ENCODE peak calls at places on chromosomes 11 and 22, in six cellular contexts. P is aorta; E is gastrocnemius medialis; O is PC-3; I is CD4-positive, CD25-positive, alpha-beta regulatory T cell; B is thyroid gland. F is an unnamed sample. For H3K4me1, the result is how much of the 10 kb centered on the place peaks cover.

GRCh38 chr22:24768537-24769374 is 5.8 kb downstream of the PIWIL3 start:
- DNase-seq in B (peak), O (peak), I (peak), P (peak), E (peak), F (no peak)

GRCh38 chr11:7538466-7539454 is 25.0 kb downstream of the PPFIBP2 start:
- DNase-seq in P (no peak), B (peak), E (no peak), O (peak), I (no peak), F (no peak)

GRCh38 chr22:32531955-32532818 is 57.6 kb downstream of the FBXO7 start:
- DNase-seq in B (peak), E (peak), O (no peak), I (no peak), P (peak), F (no peak)

GRCh38 chr22:35132568-35132967 is 66.6 kb downstream of the ISX start:
- DNase-seq in E (no peak), P (no peak), I (no peak), B (no peak), O (no peak), F (no peak)

GRCh38 chr11:8740156-8740555 is 57.6 kb downstream of the RPL27A start:
- DNase-seq in B (no peak), E (no peak), I (no peak), O (no peak), P (no peak), F (no peak)

GRCh38 chr11:33695051-33695566 is 5.5 kb downstream of the C11orf91 start:
- DNase-seq in I (no peak), B (peak), O (no peak), E (peak), P (no peak), F (no peak)

GRCh38 chr11:95461348-95461747 is 230.3 kb upstream of the SESN3 start:
- DNase-seq in B (no peak), O (no peak), P (no peak), I (no peak), E (no peak), F (no peak)

GRCh38 chr11:74846770-74847169 is 98.1 kb downstream of the RNF169 start:
- DNase-seq in E (no peak), I (no peak), O (peak), P (no peak), B (no peak), F (no peak)

GRCh38 chr11:85809881-85810280 is 1.1 kb downstream of the SYTL2 start:
- DNase-seq in E (no peak), O (peak), P (peak), B (peak), I (no peak), F (no peak)

GRCh38 chr11:46240861-46241260 is 36.6 kb upstream of the CREB3L1 start:
- DNase-seq in E (no peak), B (no peak), P (no peak), O (no peak), I (no peak), F (no peak)

GRCh38 chr11:73931039-73931645 is 19.7 kb upstream of the DNAJB13 start:
- DNase-seq in O (peak), E (no peak), I (peak), P (no peak), B (peak), F (no peak)

GRCh38 chr22:19879996-19880785 is 25.5 kb upstream of the GNB1L start:
- DNase-seq in I (no peak), B (peak), O (no peak), P (peak), E (peak), F (peak)

GRCh38 chr11:103494491-103494890 is 385.3 kb downstream of the DYNC2H1 start:
- DNase-seq in O (no peak), I (no peak), E (no peak), B (no peak), P (no peak), F (no peak)

GRCh38 chr11:133898770-133899115 is 53.4 kb upstream of the SPATA19 start:
- DNase-seq in E (no peak), O (no peak), P (no peak), B (no peak), I (no peak), F (peak)

GRCh38 chr11:101745756-101746155 is 161.9 kb upstream of the TRPC6 start:
- DNase-seq in I (no peak), O (no peak), E (no peak), B (no peak), P (no peak), F (no peak)

GRCh38 chr11:99244613-99245012 is 223.9 kb downstream of the CNTN5 start:
- DNase-seq in P (no peak), B (no peak), I (no peak), O (peak), E (no peak), F (no peak)

GRCh38 chr11:3853935-3854659 is 1.4 kb upstream of the STIM1 start:
- DNase-seq in I (peak), P (peak), B (peak), O (no peak), E (peak), F (no peak)

GRCh38 chr11:44275961-44276550 is 33.9 kb downstream of the ALX4 start:
- DNase-seq in P (no peak), I (no peak), O (no peak), E (no peak), B (no peak), F (no peak)

GRCh38 chr11:121534131-121535093 is 81.6 kb upstream of the SORL1-AS1 start:
- DNase-seq in B (peak), O (peak), E (no peak), I (no peak), P (no peak), F (no peak)

GRCh38 chr22:35349368-35349703 is 31.6 kb upstream of the HMOX1 start:
- DNase-seq in P (no peak), O (no peak), I (no peak), E (peak), B (peak), F (no peak)

DNA sequence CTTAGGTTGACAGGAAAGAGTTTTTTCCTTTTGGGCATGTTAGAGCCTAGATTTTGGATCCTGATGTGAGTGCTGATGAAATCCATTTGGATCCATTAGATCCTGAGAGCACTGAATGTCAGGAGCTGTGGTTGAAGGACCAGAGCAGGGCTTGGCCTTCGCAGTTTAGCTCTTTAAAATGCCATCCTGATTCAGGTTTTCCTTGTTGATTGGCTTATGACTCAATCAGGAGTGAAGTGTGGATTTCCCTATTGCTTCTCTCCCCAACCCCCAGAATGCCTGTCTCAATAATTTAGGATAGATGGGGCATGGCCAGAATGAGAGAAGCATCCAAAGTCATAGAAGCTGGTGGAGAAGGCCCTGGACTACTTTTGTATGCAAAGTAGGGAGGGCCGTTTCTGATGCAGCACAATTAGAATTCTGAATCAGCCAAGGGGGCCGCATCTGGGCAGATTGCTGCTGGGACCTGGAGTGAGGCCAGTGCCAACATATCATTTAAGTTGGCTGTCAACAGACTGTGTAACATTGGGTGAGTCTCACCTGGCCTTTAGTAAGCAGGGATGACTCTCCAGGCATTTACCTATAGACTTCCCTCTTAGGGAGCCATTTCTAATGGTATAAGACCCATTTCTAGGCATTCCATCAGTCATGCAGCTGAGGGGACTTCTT is 80.5 kb downstream of the TEAD1 start:
- DNase-seq in I (no peak), E (no peak), B (no peak), O (peak), P (no peak), F (no peak)
- H3K4me1 ChIP-seq in I (under half), E (half or more), B (under half), O (under half), P (under half), F (under half)

GRCh38 chr22:39493759-39494158 is 8.3 kb upstream of the MIEF1 start:
- DNase-seq in I (no peak), B (no peak), P (no peak), E (no peak), O (peak), F (no peak)

GRCh38 chr22:39491696-39492095 is 10.4 kb upstream of the MIEF1 start:
- DNase-seq in O (no peak), P (no peak), B (no peak), E (no peak), I (no peak), F (no peak)

GRCh38 chr22:39492186-39492585 is 9.9 kb upstream of the MIEF1 start:
- DNase-seq in O (no peak), P (peak), E (no peak), B (no peak), I (no peak), F (no peak)

GRCh38 chr22:39496131-39496838 is 5.8 kb upstream of the MIEF1 start:
- DNase-seq in B (peak), I (peak), E (peak), O (peak), P (peak), F (no peak)

DNA sequence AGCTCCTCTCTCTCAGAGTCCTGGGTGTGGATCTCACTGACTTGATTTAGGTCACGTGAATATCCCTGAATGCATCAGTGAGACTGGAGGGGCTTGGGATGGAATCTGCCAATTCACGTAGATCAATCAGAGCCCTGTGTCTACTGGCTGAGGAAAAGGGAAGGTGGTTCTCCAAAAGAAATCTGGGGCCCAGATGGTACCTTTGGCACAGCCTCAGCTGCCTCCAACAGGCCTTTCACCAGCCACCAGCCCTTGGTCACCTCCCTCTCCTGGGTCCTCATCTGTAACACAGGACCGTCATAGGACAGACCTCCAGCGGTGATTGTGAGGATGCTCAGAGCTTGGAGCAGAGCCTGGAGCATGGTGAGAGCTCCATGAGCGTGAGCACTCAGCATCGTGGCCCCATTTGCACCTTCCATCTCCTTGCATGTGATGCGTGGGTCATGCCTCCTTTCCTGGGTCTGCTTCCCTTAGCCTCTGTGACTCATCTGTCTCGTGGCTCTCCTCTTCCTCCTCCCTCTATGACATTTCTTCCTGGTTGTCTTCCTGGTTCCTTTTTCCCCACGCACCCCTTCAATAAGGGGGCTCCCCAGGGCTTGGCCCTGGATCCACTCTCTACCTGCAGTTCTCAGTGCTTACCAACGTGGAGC is 7.5 kb upstream of the MIEF1 start:
- DNase-seq in E (no peak), O (no peak), B (no peak), I (no peak), P (no peak), F (no peak)
- H3K27ac ChIP-seq in E (no peak), O (peak), B (no peak), I (no peak), P (no peak), F (no peak)

DNA sequence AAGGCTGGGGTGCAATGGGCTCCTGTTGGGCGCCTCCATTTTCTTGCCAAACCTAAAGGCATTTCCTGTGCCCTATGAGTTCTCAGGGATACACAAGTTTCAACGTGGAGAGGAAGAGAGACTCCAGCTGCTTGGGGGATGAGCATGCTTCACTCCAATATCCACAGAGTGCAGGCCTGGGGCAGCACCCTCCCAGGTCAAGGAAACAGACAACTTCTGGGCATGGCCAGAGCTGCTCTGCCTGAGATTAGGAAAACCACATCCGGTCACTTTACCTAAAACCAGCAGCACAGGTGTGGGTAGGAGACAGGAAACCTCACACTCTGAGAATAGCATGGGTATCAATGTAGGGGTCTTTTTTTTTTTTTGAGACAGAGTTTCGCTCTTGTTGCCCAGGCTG is 28.7 kb downstream of the TMEM184B start:
- DNase-seq in B (no peak), E (no peak), O (no peak), P (no peak), I (no peak), F (no peak)
- H3K4me1 ChIP-seq in B (under half), E (under half), O (under half), P (under half), I (under half), F (under half)

DNA sequence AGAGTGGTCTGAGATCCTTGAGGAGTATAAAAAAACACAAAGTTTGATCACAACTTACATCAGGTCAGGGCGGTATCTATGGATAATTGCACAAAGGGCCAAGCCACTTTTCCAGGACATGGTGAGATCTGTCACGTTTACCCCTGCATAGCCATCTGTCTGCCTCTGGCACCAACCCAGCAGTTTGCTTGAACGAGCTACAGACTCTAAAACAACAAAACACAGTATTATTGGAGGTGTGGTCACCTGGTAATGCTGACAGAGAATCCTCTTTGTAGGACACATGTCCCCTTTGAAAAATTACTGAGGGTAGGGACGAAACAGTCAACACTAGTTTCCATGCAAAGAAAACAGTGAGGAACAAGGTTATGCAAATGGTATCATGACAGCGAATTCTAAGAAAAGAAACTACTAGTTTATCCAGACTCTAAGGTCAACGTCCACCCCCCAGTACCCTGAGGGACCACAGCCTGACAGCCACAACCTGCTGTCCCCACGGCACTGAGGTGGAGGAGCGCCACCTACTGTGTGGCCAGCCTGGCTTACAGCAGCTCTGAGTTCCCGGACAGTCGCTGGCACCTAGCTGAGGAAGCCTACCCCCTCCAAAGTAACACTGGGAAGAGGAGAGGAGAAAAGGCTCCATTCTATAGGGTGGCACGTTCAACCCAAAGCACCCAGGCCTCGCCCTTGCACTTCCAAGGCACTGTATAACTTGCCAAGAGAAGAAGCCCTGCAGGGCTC is 117.3 kb upstream of the BID start:
- DNase-seq in P (no peak), I (no peak), O (no peak), B (peak), E (peak), F (no peak)
- H3K27ac ChIP-seq in P (no peak), I (no peak), O (no peak), B (no peak), E (peak), F (no peak)